ENCODE peak calls at places on chromosomes 4 and X, in five cellular contexts. H is SK-N-SH, T is PC-3, Q is GM23248, I is hepatocyte. L is an unnamed sample.

GRCh38 chrX:150150081-150150779 is 211.9 kb upstream of the EOLA2 start:
- DNase-seq in T (no peak), H (no peak), I (no peak), Q (no peak), L (no peak)

GRCh38 chrX:6228720-6229119 is at the start of gene NLGN4X:
- DNase-seq in I (no peak), T (no peak), Q (no peak), H (peak; percentile 45), L (no peak)

GRCh38 chr4:156420557-156420956 is 466.9 kb upstream of the CTSO start:
- DNase-seq in I (no peak), H (no peak), Q (peak; percentile 61), T (no peak), L (no peak)

GRCh38 chr4:173243321-173243720 is 74.7 kb downstream of the GALNT7 start:
- DNase-seq in I (peak; percentile 34), Q (peak; percentile 85), T (peak; percentile 80), H (no peak), L (no peak)

GRCh38 chr4:112889619-112890294 is 159.7 kb upstream of the ANK2 start:
- DNase-seq in T (no peak), I (no peak), H (no peak), Q (peak; percentile 82), L (no peak)

GRCh38 chr4:133316874-133317273 is 167.8 kb downstream of the PCDH10 start:
- DNase-seq in Q (peak; percentile 2), I (no peak), T (no peak), H (no peak), L (no peak)

GRCh38 chr4:39522068-39522467 is 5.2 kb downstream of the UGDH start:
- DNase-seq in I (no peak), T (no peak), Q (no peak), H (no peak), L (no peak)

GRCh38 chrX:1386338-1387127 is 5.4 kb downstream of the SLC25A6 start:
- DNase-seq in H (peak; percentile 29), I (no peak), T (no peak), Q (no peak), L (no peak)

GRCh38 chrX:35809816-35810215 is 11.7 kb downstream of the MAGEB16 start:
- DNase-seq in H (no peak), Q (no peak), I (no peak), T (no peak), L (no peak)

GRCh38 chr4:26263165-26263564 is 57.6 kb upstream of the RBPJ start:
- DNase-seq in H (peak; percentile 39), T (peak; percentile 52), Q (no peak), I (peak; percentile 16), L (peak; percentile 11)

GRCh38 chr4:24778427-24779225 is 16.7 kb upstream of the SOD3 start:
- DNase-seq in Q (peak; percentile 97), T (no peak), I (peak; percentile 66), H (no peak), L (no peak)

GRCh38 chr4:51884055-51884454 is 41.1 kb downstream of the DCUN1D4 start:
- DNase-seq in Q (no peak), T (no peak), I (no peak), H (no peak), L (no peak)

GRCh38 chr4:146975535-146975934 is 29.9 kb upstream of the TTC29 start:
- DNase-seq in H (no peak), Q (no peak), T (no peak), I (no peak), L (no peak)

GRCh38 chr4:147777456-147778091 is 45.7 kb downstream of the ARHGAP10 start:
- DNase-seq in T (peak; percentile 60), Q (peak; percentile 45), H (no peak), I (no peak), L (no peak)

GRCh38 chr4:167000141-167000852 is 234.0 kb downstream of the SPOCK3 start:
- DNase-seq in T (peak; percentile 91), Q (no peak), H (no peak), I (peak; percentile 37), L (no peak)

GRCh38 chrX:49915352-49916222 is 6.8 kb upstream of the CLCN5 start:
- DNase-seq in Q (peak; percentile 61), T (peak; percentile 69), H (peak; percentile 44), I (peak; percentile 68), L (peak; percentile 57)

GRCh38 chr4:3716034-3716875 is 49.9 kb upstream of the ADRA2C start:
- DNase-seq in I (no peak), H (no peak), T (no peak), Q (no peak), L (no peak)

GRCh38 chr4:3713817-3714641 is 52.2 kb upstream of the ADRA2C start:
- DNase-seq in T (no peak), Q (no peak), H (no peak), I (no peak), L (no peak)

GRCh38 chr4:3713346-3713745 is 52.8 kb upstream of the ADRA2C start:
- DNase-seq in T (no peak), I (no peak), Q (no peak), H (no peak), L (no peak)

GRCh38 chr4:3715251-3716033 is 50.7 kb upstream of the ADRA2C start:
- DNase-seq in H (no peak), Q (no peak), T (no peak), I (no peak), L (no peak)

GRCh38 chr4:3714642-3715001 is 51.6 kb upstream of the ADRA2C start:
- DNase-seq in I (no peak), Q (no peak), H (no peak), T (no peak), L (no peak)
- H2AFZ ChIP-seq in I (no peak overlapping the region), Q (no peak overlapping the region), H (no peak overlapping the region), T (no peak overlapping the region), L (no peak overlapping the region)

GRCh38 chr4:56080384-56080783 is 131.6 kb downstream of the CEP135 start:
- DNase-seq in H (no peak), I (peak; percentile 12), T (no peak), Q (no peak), L (no peak)
- TF ChIP-seq EZH2phosphoT487 in H (no peak), I (no peak), T (no peak), Q (no peak), L (no peak)

DNA sequence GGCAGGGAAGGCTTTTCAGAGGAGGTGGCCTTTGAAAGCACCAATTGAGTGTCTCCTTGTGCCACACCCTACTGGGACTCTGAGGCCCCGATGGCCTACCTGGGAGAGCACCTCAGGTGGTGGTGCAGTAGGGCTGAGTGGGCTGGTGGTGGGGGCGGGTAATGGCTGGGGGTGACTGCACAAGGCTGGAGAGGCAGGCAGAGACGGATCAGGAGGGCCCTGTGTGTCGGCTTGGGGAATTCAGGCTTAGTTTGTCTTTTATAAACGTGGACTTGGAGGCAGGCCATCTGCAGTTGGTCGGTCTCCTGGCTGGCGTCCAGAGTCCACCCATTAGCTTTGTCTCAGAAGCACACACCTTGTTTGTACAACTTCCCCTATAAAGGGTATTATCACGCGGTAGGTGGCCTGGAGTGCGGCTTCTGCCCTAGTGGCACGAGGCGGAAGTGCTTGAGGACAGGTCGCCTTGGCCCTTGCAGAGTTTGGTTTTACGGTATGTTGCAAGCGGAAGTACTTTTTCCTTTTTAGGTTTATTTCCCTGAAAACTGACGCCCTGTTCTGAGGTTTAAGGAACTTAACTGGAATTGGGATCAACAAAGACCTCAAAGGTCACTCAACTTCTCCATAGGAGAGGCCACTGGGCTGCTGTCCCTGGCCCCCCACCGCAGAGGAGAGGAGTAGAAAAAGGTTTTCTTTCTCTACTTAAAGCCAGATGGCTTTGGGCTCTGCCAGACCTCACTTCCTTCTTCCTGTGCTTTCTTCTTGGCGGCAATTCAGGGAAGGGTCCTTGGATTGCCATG is 8.0 kb downstream of the TBC1D14 start:
- DNase-seq in T (peak; percentile 24), I (peak; percentile 92), Q (no peak), H (peak; percentile 56), L (peak; percentile 56)
- H3K4me1 ChIP-seq in T (no peaks in the 10 kb centered on the region), I (peaks cover 39% of the 10 kb centered on the region), Q (no peaks in the 10 kb centered on the region), H (peaks cover 26% of the 10 kb centered on the region), L (peaks cover 22% of the 10 kb centered on the region)

GRCh38 chrX:103734125-103734760 is 23.5 kb downstream of the TMEM31 start:
- DNase-seq in T (no peak), I (no peak), H (no peak), Q (peak; percentile 41), L (no peak)
- H2AFZ ChIP-seq in T (no peak overlapping the region), I (no peak overlapping the region), H (no peak overlapping the region), Q (peak overlapping the region; percentile 14), L (no peak overlapping the region)

DNA sequence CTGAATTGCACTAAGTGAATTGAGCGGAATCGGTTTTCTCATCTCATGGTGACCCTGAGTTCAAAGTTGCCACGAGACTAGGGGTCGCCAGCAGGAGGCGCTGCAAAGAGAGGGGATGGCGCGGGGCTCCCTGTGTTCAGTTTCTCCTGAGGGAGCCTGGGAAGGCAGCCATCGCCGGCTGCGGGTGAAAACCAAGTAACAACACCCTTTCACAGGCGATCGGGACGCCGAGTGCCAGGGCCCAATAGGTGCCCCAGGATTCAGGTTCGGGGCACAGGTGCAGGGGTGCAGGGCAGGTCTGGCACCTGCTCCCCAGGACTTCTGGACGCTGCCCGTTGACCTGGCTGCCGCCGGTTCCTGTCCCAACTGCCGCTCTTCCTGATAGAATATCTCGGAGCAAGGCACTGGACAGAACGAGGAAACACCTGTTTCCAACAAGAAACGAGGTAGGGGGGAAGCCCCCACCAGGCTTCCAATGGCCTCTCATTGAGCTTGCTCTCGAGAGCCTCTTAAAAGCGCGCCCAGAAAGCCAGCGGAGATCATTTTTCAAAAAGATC is 1.1 kb upstream of the FGF16 start:
- DNase-seq in H (no peak), Q (no peak), T (no peak), I (peak; percentile 13), L (no peak)
- TF ChIP-seq EZH2phosphoT487 in H (no peak), Q (no peak), T (no peak), I (no peak), L (no peak)

DNA sequence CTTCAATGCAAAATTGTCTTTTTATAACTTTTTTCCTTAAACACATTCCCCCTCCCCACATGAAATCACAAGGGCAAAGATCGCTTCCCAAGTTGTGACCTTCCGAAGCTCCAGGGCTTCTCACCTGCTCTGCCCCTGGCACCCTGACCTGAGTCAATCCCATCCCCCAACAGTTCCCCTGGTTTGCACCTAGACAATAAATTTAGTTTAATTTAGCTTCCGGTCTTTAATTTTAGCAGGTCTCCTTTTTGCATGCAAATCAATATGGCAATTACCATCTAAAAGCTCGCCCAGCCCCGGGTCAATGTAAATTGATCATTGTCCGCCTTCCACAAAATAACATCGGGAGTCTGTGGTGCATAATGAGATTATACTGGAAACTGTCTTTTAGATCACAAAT is 6.8 kb downstream of the BCOR start:
- DNase-seq in I (no peak), T (no peak), Q (no peak), H (no peak), L (no peak)
- H3K4me1 ChIP-seq in I (peaks cover 87% of the 10 kb centered on the region), T (peaks cover 53% of the 10 kb centered on the region), Q (no peaks in the 10 kb centered on the region), H (peaks cover 54% of the 10 kb centered on the region), L (peaks cover 82% of the 10 kb centered on the region)

L was measured in OCI-LY7.